ENCODE peak calls at places on chromosomes 3 and 15, in four cellular contexts. I is type B pancreatic cell, D is endothelial cell, Y is GM23338. C is an unnamed sample.

GRCh38 chr3:197521277-197522182 is 34.2 kb downstream of the BDH1 start:
- DNase-seq in Y (no peak), I (no peak), D (no peak), C (no peak)

GRCh38 chr3:61819861-61820260 is 258.5 kb downstream of the PTPRG start:
- DNase-seq in I (no peak), D (no peak), Y (no peak), C (no peak)

GRCh38 chr3:184648726-184649125 is 63.1 kb downstream of the MAGEF1 start:
- DNase-seq in D (no peak), I (no peak), Y (no peak), C (no peak)

GRCh38 chr15:31200735-31201151 is 99.2 kb upstream of the TRPM1 start:
- DNase-seq in I (no peak), D (peak; percentile 60), Y (peak; percentile 70), C (no peak)

GRCh38 chr3:18481946-18482548 is 56.9 kb upstream of the SATB1 start:
- DNase-seq in Y (no peak), D (no peak), I (no peak), C (no peak)

GRCh38 chr3:175269394-175269793 is 410.3 kb downstream of the NAALADL2 start:
- DNase-seq in D (no peak), Y (no peak), I (no peak), C (no peak)

GRCh38 chr3:160720123-160720746 is 35.8 kb upstream of the PPM1L start:
- DNase-seq in Y (peak; percentile 41), I (no peak), D (no peak), C (no peak)

GRCh38 chr3:147038456-147038855 is 367.9 kb downstream of the ZIC4 start:
- DNase-seq in D (no peak), Y (no peak), I (no peak), C (no peak)

GRCh38 chr3:47984089-47984759 is 32.0 kb downstream of the MAP4 start:
- DNase-seq in D (no peak), I (no peak), Y (no peak), C (peak; percentile 82)

GRCh38 chr15:51191072-51191665 is 96.5 kb upstream of the TNFAIP8L3 start:
- DNase-seq in I (no peak), Y (no peak), D (no peak), C (no peak)

GRCh38 chr3:6449099-6449498 is 411.8 kb upstream of the GRM7 start:
- DNase-seq in D (no peak), I (no peak), Y (no peak), C (no peak)

GRCh38 chr3:141231923-141232861 is 567 bp downstream of the PXYLP1 start:
- DNase-seq in I (no peak), D (peak; percentile 22), Y (peak; percentile 76), C (peak; percentile 84)

GRCh38 chr15:84387086-84387485 is 151.5 kb downstream of the GOLGA6L4 start:
- DNase-seq in I (no peak), D (no peak), Y (no peak), C (no peak)

GRCh38 chr3:59502806-59503205 is 453.0 kb upstream of the CFAP20DC start:
- DNase-seq in Y (no peak), D (no peak), I (no peak), C (no peak)

GRCh38 chr3:110618512-110619226 is 452.9 kb upstream of the NECTIN3 start:
- DNase-seq in I (no peak), D (no peak), Y (no peak), C (no peak)

GRCh38 chr3:45398167-45398566 is 9.8 kb downstream of the LARS2 start:
- DNase-seq in I (no peak), D (no peak), Y (no peak), C (no peak)

GRCh38 chr15:74027688-74028087 is 33.2 kb downstream of the PML start:
- DNase-seq in Y (no peak), I (no peak), D (no peak), C (no peak)

GRCh38 chr3:69248394-69248793 is 126.0 kb upstream of the LMOD3 start:
- DNase-seq in D (no peak), Y (no peak), I (no peak), C (no peak)

GRCh38 chr3:17315905-17316304 is 426.5 kb downstream of the TBC1D5 start:
- DNase-seq in I (no peak), D (no peak), Y (no peak), C (no peak)

GRCh38 chr3:141436180-141436579 is 50.6 kb upstream of the RASA2 start:
- DNase-seq in D (no peak), Y (no peak), I (no peak), C (no peak)

GRCh38 chr15:78752492-78753358 is 58.5 kb downstream of the ADAMTS7 start:
- DNase-seq in I (no peak), Y (no peak), D (no peak), C (no peak)

GRCh38 chr3:45453887-45454286 is 65.5 kb downstream of the LARS2 start:
- DNase-seq in D (no peak), I (no peak), Y (no peak), C (no peak)

GRCh38 chr15:74010929-74011540 is 16.5 kb downstream of the PML start:
- DNase-seq in D (no peak), Y (no peak), I (no peak), C (no peak)

GRCh38 chr3:355622-356021 is 159.1 kb downstream of the CHL1 start:
- DNase-seq in D (no peak), I (no peak), Y (no peak), C (no peak)

GRCh38 chr3:149507491-149508324 is 33.2 kb downstream of the TM4SF4 start:
- DNase-seq in Y (peak; percentile 26), I (no peak), D (no peak), C (no peak)

GRCh38 chr3:129611812-129612349 is 5.4 kb upstream of the PLXND1 start:
- DNase-seq in Y (peak; percentile 85), D (no peak), I (no peak), C (no peak)

GRCh38 chr3:157175678-157176077 is 15.7 kb upstream of the CCNL1 start:
- DNase-seq in I (no peak), D (peak; percentile 23), Y (peak; percentile 43), C (no peak)

GRCh38 chr3:57227204-57227929 is at the start of gene APPL1:
- DNase-seq in D (peak; percentile 99), Y (peak; percentile 94), I (peak; percentile 98), C (peak; percentile 98)

GRCh38 chr3:170467560-170467959 is 48.9 kb downstream of the CLDN11 start:
- DNase-seq in I (no peak), Y (no peak), D (no peak), C (no peak)

GRCh38 chr3:23567917-23568316 is 237.8 kb upstream of the UBE2E1 start:
- DNase-seq in Y (no peak), D (no peak), I (no peak), C (no peak)

GRCh38 chr3:128572644-128573105 is 77.9 kb downstream of the RPN1 start:
- DNase-seq in Y (peak; percentile 78), D (no peak), I (no peak), C (no peak)
- TF ChIP-seq CTCF in Y (peak; percentile 62), D (no peak), I (peak; percentile 56), C (peak; percentile 38)

GRCh38 chr3:39668420-39668819 is 141.0 kb upstream of the MYRIP start:
- DNase-seq in D (peak; percentile 9), I (no peak), Y (peak; percentile 80), C (no peak)
- TF ChIP-seq CTCF in D (peak; percentile 64), I (peak; percentile 82), Y (peak; percentile 88), C (peak; percentile 59)

GRCh38 chr3:100603449-100603848 is 6.0 kb upstream of the ADGRG7 start:
- DNase-seq in I (no peak), D (peak; percentile 9), Y (peak; percentile 77), C (no peak)
- TF ChIP-seq CTCF in I (peak; percentile 61), D (no peak), Y (peak; percentile 66), C (peak; percentile 58)

GRCh38 chr3:176663376-176663775 is 533.9 kb downstream of the TBL1XR1 start:
- DNase-seq in D (no peak), Y (peak; percentile 33), I (no peak), C (no peak)

GRCh38 chr3:176661432-176661964 is 535.8 kb downstream of the TBL1XR1 start:
- DNase-seq in I (no peak), Y (no peak), D (no peak), C (no peak)

DNA sequence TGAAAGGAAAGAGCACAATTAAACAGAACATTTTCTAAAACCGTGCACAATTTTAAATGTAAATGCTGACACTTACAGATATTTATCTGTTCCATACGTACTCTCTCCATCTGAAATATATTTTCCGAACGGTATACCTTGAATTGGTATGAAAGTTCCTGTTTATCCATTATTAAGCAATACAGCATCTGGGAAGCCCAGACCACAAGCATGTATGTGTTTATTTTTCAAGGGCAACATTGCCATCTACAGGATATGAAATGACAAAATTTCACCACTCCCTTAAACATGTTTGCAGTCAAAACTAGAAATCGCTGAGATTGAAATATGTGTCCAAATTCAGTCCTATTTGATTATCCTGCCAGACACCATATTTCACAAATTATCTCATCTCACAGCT is 533.5 kb downstream of the TBL1XR1 start:
- DNase-seq in I (no peak), D (no peak), Y (peak; percentile 54), C (no peak)
- TF ChIP-seq CTCF in I (peak; percentile 73), D (peak; percentile 19), Y (peak; percentile 64), C (peak; percentile 62)

GRCh38 chr15:59993950-59994401 is 10.1 kb upstream of the FOXB1 start:
- DNase-seq in I (no peak), Y (peak; percentile 88), D (peak; percentile 67), C (no peak)
- TF ChIP-seq CTCF in I (peak; percentile 46), Y (peak; percentile 69), D (peak; percentile 61), C (no peak)

GRCh38 chr15:62848631-62849050 is 193.9 kb upstream of the TPM1 start:
- DNase-seq in I (no peak), D (peak; percentile 20), Y (no peak), C (no peak)
- TF ChIP-seq CTCF in I (no peak), D (no peak), Y (no peak), C (peak; percentile 52)

GRCh38 chr15:71773206-71773859 is 37.0 kb upstream of the NR2E3 start:
- DNase-seq in I (no peak), D (no peak), Y (no peak), C (no peak)

DNA sequence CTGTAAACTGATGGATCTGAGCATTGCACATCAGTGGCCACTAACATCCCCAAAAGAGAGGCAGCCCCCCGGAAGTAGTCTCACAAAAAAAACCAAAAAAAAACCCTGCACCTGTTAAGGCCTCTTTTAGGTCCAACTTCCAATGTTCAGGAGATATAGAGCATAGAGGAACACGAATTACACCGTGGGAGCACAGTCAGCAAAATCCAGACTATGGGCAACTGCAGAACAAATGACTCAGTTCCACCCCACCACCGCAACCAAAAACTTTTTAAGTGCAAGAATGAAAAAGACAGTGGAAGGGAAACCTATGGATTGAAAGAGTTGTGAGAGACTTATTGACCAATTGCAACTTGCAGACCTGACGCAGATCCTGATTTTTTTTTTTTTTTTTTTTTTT is 42.2 kb upstream of the NR2E3 start:
- DNase-seq in D (no peak), I (no peak), Y (no peak), C (no peak)
- TF ChIP-seq CTCF in D (no peak), I (no peak), Y (no peak), C (no peak)

DNA sequence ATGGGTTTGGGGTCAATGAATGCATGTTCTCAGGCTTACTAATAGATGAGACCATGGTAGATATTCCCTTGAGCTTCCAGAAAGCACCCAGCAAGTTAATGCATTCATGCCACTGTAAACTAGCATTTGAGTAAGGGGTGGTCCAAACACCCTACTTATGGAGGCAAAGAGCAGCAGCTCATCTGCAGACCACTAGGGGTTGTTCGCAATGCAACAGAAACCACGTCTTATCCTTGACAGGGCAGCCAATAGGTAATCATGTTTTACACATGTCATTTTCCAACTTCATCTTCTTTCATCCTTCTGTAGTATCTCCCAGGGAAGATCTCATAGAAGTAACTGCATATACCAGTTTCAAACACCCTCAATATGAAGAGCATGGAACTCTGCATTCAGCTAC is 330.2 kb downstream of the RORA start:
- DNase-seq in I (no peak), Y (peak; percentile 39), D (no peak), C (no peak)
- TF ChIP-seq CTCF in I (no peak), Y (peak; percentile 45), D (no peak), C (no peak)

GRCh38 chr15:90095521-90095959 is 6.7 kb downstream of the IDH2 start:
- DNase-seq in D (no peak), I (no peak), Y (peak; percentile 49), C (no peak)
- TF ChIP-seq CTCF in D (no peak), I (no peak), Y (no peak), C (no peak)

C was measured in osteocyte.